ENCODE peak calls at places on chromosomes 1 and 21, in eight cellular contexts. G, Q, V, A, R, B, D and K are unnamed samples.

GRCh38 chr1:55781944-55782482 is 566.8 kb upstream of the USP24 start:
- DNase-seq in G (no peak), Q (peak; percentile 26), V (no peak), A (no peak), R (no peak), B (peak; percentile 88), D (peak; percentile 22), K (peak; percentile 76)

GRCh38 chr1:228650141-228650540 is 85.1 kb upstream of the RHOU start:
- DNase-seq in G (no peak), Q (no peak), V (no peak), A (peak; percentile 92), R (peak; percentile 44), B (no peak), D (no peak), K (no peak)

GRCh38 chr1:165257969-165258459 is 98.5 kb downstream of the LMX1A start:
- DNase-seq in G (peak; percentile 46), Q (peak; percentile 84), V (peak; percentile 87), A (peak; percentile 88), R (peak; percentile 47), B (peak; percentile 69), D (peak; percentile 90), K (peak; percentile 14)

GRCh38 chr1:231192620-231193163 is 30.8 kb downstream of the TRIM67 start:
- DNase-seq in G (no peak), Q (peak; percentile 89), V (peak; percentile 83), A (no peak), R (peak; percentile 67), B (no peak), D (peak; percentile 49), K (no peak)

GRCh38 chr1:172658871-172659453 is at the start of gene FASLG:
- DNase-seq in G (no peak), Q (no peak), V (no peak), A (no peak), R (no peak), B (no peak), D (no peak), K (no peak)

GRCh38 chr21:41680444-41681335 is 86.2 kb downstream of the RIPK4 start:
- DNase-seq in G (no peak), Q (no peak), V (no peak), A (peak; percentile 34), R (no peak), B (no peak), D (no peak), K (no peak)

GRCh38 chr21:44706706-44707615 is 4.4 kb downstream of the TSPEAR start:
- DNase-seq in G (no peak), Q (no peak), V (no peak), A (peak; percentile 52), R (no peak), B (no peak), D (peak; percentile 4), K (no peak)

GRCh38 chr1:84344286-84344685 is 42.8 kb downstream of the SAMD13 start:
- DNase-seq in G (no peak), Q (no peak), V (no peak), A (no peak), R (peak; percentile 53), B (no peak), D (no peak), K (peak; percentile 71)

GRCh38 chr1:68644521-68644920 is 147.6 kb upstream of the DEPDC1 start:
- DNase-seq in G (no peak), Q (no peak), V (no peak), A (no peak), R (no peak), B (no peak), D (no peak), K (no peak)

GRCh38 chr21:36708512-36709029 is 9.7 kb downstream of the SIM2 start:
- DNase-seq in G (no peak), Q (no peak), V (no peak), A (peak; percentile 33), R (no peak), B (no peak), D (no peak), K (no peak)

DNA sequence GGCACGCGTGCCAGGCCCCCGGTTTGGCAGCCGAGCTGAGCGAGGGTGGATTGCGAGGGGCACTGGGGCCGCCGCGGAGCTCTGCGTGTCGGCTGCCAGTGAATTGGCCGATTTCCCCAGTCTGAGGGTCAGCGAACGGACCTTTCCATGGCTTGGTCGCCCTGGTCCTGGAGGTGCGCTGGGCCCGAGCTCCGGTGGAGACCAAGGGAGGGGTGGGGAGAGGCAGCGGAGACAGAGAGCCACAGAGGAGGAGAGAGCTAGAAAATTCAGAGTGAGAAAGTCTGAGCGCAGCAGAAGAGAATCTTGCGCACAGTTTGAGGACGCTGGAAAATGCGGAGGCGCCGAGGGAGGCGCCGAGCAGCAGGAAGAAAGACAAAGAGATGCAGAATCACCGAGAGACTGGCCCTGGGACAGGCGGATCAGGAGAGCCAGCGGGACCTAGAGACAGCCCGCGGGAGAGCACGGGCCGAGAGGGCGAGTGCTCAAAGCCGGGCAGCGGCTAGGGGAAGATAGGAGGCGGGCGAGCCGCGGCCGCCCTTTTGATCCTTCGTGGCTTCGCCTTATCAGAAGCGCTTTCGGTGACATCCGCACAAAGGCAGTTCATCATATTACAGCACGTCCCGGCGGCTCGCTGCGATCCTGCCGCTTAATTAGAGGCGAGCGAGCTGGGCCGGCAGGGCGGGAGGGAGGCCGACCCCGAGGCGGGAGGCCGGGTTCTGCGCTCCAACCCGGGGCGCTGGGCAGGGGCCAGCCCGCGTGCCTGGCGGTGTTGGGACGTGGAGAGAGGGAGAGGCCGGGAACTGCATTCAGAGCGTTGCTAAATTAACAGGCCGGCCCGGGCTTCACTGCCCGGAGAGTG is 12.7 kb downstream of the PAX7 start:
- DNase-seq in G (no peak), Q (no peak), V (no peak), A (peak; percentile 78), R (no peak), B (no peak), D (no peak), K (peak; percentile 26)
- H3K4me3 ChIP-seq in G (no peak overlapping the region), Q (no peak overlapping the region), V (no peak overlapping the region), A (peak overlapping the region; percentile 56), R (no peak overlapping the region), B (no peak overlapping the region), D (no peak overlapping the region), K (no peak overlapping the region)

DNA sequence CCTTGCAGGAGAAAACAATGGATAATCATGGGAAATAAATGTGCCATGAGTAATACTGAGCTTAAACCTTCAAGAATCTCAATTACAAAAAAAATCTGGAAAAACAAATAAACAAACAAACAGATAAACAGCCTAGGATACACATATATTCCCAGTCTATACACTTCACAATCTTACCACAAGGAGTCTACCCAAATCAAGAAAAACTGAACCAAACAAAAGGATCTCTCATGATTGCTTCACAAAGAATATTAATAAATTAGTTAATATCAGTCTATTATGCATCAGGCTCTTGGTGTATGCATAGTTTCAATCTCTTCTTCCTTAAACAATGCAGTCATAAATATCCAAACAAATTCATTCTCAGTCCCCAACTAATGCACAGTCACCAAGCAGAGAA is 3.2 kb upstream of the ESRRG start:
- DNase-seq in G (no peak), Q (no peak), V (no peak), A (no peak), R (no peak), B (no peak), D (no peak), K (no peak)
- TF ChIP-seq CTCF in G (no peak), Q (no peak), V (peak; percentile 45), A (peak; percentile 40), R (no peak), B (no peak), D (no peak), K (no peak)

GRCh38 chr1:232627171-232627570 is 2.8 kb downstream of the SIPA1L2 start:
- DNase-seq in G (no peak), Q (no peak), V (no peak), A (no peak), R (no peak), B (no peak), D (no peak), K (no peak)
- H3K4me3 ChIP-seq in G (no peak overlapping the region), Q (no peak overlapping the region), V (no peak overlapping the region), A (no peak overlapping the region), R (no peak overlapping the region), B (peak overlapping the region; percentile 92), D (peak overlapping the region; percentile 86), K (no peak overlapping the region)

DNA sequence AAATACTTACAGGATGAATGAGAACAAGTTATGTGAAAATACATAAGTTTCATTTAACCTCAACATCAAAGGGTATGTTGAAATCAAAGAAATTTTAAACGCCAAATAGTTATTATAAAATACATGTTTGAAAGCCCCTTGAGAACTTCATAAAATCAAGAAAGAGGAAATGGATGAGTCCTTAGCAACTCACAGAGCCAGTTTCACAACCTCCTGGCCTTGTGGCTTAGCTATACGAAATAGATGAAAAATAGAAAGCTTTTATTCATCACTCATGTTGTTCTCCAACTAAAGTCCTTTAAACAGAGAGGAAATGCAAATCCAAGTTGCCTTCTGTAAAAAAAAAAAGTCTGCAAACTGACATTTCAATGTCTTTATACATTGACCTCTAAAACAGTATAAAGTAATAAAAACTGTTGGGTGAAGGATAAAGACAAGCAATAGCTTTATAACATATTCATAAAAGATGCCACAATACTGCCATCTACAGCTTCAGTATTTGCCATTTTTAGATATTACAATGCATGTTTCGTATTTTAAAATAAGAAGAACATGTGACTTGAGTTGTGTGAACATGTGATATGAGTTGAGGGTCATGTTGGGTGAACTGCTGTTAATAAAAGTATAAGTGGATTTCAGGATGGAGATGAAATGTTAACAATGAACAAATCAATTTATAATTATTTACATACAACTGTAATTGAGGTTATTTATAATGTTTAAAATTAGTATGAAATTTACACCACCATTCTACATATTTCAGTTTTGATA is 847.7 kb downstream of the MRPL39 start:
- DNase-seq in G (peak; percentile 44), Q (no peak), V (no peak), A (no peak), R (no peak), B (no peak), D (no peak), K (no peak)
- TF ChIP-seq CTCF in G (no peak), Q (no peak), V (no peak), A (no peak), R (no peak), B (no peak), D (no peak), K (no peak)

GRCh38 chr1:94237291-94238226 is at the start of gene ARHGAP29:
- DNase-seq in G (peak; percentile 20), Q (peak; percentile 90), V (peak; percentile 89), A (peak; percentile 91), R (peak; percentile 89), B (peak; percentile 87), D (peak; percentile 85), K (peak; percentile 78)

GRCh38 chr1:94234615-94235014 is 2.8 kb downstream of the ARHGAP29 start:
- DNase-seq in G (no peak), Q (no peak), V (no peak), A (no peak), R (no peak), B (no peak), D (no peak), K (no peak)

GRCh38 chr1:94236630-94237290 is 624 bp downstream of the ARHGAP29 start:
- DNase-seq in G (no peak), Q (peak; percentile 47), V (peak; percentile 20), A (peak; percentile 69), R (no peak), B (peak; percentile 70), D (peak; percentile 46), K (peak; percentile 53)

GRCh38 chr1:94235189-94236020 is 2.0 kb downstream of the ARHGAP29 start:
- DNase-seq in G (no peak), Q (no peak), V (no peak), A (no peak), R (no peak), B (no peak), D (no peak), K (no peak)

DNA sequence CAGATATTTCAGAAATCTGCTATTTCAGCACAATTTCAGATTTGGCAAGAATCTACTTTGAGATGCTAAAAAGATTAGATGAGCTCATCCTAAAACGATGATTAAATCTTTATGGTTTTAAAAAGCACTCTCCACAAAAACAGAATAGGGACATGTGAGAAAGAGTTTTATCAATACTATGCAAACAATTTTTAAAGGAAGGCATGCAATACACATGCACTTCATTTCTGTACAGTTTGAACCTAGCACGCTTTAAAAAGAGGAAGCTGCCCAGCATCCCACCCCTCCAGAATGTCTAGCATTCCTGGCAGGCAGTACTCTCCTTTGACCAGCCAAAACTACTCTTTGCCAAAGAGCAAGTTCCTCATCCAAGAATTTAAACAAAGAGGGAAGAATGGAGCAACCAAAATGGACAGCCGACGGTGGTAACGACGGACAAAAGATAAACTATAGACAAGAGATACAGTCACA is 1.3 kb downstream of the ARHGAP29 start:
- DNase-seq in G (no peak), Q (no peak), V (no peak), A (peak; percentile 41), R (no peak), B (no peak), D (no peak), K (no peak)
- H3K4me3 ChIP-seq in G (no peak overlapping the region), Q (no peak overlapping the region), V (peak overlapping the region; percentile 71), A (peak overlapping the region; percentile 78), R (peak overlapping the region; percentile 74), B (peak overlapping the region; percentile 96), D (peak overlapping the region; percentile 86), K (peak overlapping the region; percentile 98)